ENCODE peak calls at places on chromosome 16, in six cellular contexts. S is LHCN-M2; F is HFFc6; J is EL; N is activated effector memory CD4-positive, alpha-beta T cell treated with anti-CD3 and anti-CD28 coated beads, Interleukin-2, amount 50 U/mL, for 16 hours; P is NCI-H187 treated with DMSO at 0.1 percent for 48 hours. K is an unnamed sample.

GRCh38 chr16:66975302-66975893 is 13.0 kb upstream of the CES4A start:
- DNase-seq in S (no peak), F (no peak), J (no peak), N (no peak), P (no peak), K (no peak)

GRCh38 chr16:49631521-49632041 is 224.3 kb downstream of the ZNF423 start:
- DNase-seq in S (no peak), F (no peak), J (peak), N (no peak), P (no peak), K (no peak)

GRCh38 chr16:51538707-51539604 is 387.9 kb upstream of the SALL1 start:
- DNase-seq in S (peak), F (peak), J (peak), N (no peak), P (no peak), K (no peak)

GRCh38 chr16:84582958-84583516 is 34.8 kb downstream of the COTL1 start:
- DNase-seq in S (peak), F (peak), J (peak), N (no peak), P (no peak), K (no peak)

GRCh38 chr16:49344401-49344800 is 29.2 kb upstream of the C16orf78 start:
- DNase-seq in S (no peak), F (no peak), J (no peak), N (no peak), P (no peak), K (no peak)

GRCh38 chr16:27405546-27406451 is 3.8 kb downstream of the IL21R start:
- DNase-seq in S (no peak), F (no peak), J (no peak), N (peak), P (no peak), K (no peak)

GRCh38 chr16:68300736-68301459 is 9.8 kb downstream of the SLC7A6OS start:
- DNase-seq in S (no peak), F (no peak), J (no peak), N (peak), P (no peak), K (no peak)

GRCh38 chr16:31435341-31436220 is 7.0 kb downstream of the ZNF843 start:
- DNase-seq in S (no peak), F (no peak), J (no peak), N (peak), P (no peak), K (peak)

GRCh38 chr16:47139561-47140185 is 4.1 kb downstream of the NETO2 start:
- DNase-seq in S (no peak), F (no peak), J (peak), N (no peak), P (no peak), K (no peak)

GRCh38 chr16:65774350-65774749 is 592.1 kb upstream of the CDH5 start:
- DNase-seq in S (no peak), F (no peak), J (no peak), N (no peak), P (no peak), K (no peak)

GRCh38 chr16:47978491-47979490 is 177.0 kb downstream of the ABCC12 start:
- DNase-seq in S (no peak), F (no peak), J (no peak), N (no peak), P (peak), K (no peak)

GRCh38 chr16:85986931-85987749 is 88.2 kb downstream of the IRF8 start:
- DNase-seq in S (peak), F (no peak), J (no peak), N (peak), P (no peak), K (peak)

GRCh38 chr16:87628940-87629339 is 26.6 kb downstream of the JPH3 start:
- DNase-seq in S (peak), F (peak), J (peak), N (no peak), P (no peak), K (no peak)

GRCh38 chr16:5422047-5422446 is 324.5 kb upstream of the EEF2KMT start:
- DNase-seq in S (no peak), F (no peak), J (no peak), N (no peak), P (no peak), K (no peak)

K was measured in right cardiac atrium.